ENCODE peak calls at places on chromosomes 7 and 10, in four cellular contexts. V, G, O and W are unnamed samples.

GRCh38 chr10:316390-316789 is 181.1 kb downstream of the ZMYND11 start:
- DNase-seq in G (no peak), V (no peak), O (no peak), W (no peak)

GRCh38 chr10:12405342-12406320 is 56.3 kb downstream of the CAMK1D start:
- DNase-seq in O (no peak), G (no peak), V (peak; percentile 35), W (no peak)

GRCh38 chr10:53697038-53697437 is 924.5 kb upstream of the MBL2 start:
- DNase-seq in O (no peak), G (peak; percentile 1), V (no peak), W (no peak)

GRCh38 chr7:7793921-7794320 is 75.5 kb upstream of the RPA3 start:
- DNase-seq in V (no peak), G (no peak), O (no peak), W (peak; percentile 9)

GRCh38 chr10:73076361-73077183 is 20.1 kb downstream of the P4HA1 start:
- DNase-seq in V (peak; percentile 85), O (no peak), G (no peak), W (peak; percentile 81)

GRCh38 chr10:13890617-13891541 is 304.1 kb downstream of the PRPF18 start:
- DNase-seq in O (no peak), V (peak; percentile 52), G (no peak), W (peak; percentile 56)

GRCh38 chr10:82397859-82398258 is 522.9 kb downstream of the NRG3 start:
- DNase-seq in O (no peak), G (no peak), V (no peak), W (no peak)

GRCh38 chr10:93461124-93461806 is 20.9 kb downstream of the MYOF start:
- DNase-seq in O (no peak), V (peak; percentile 82), G (no peak), W (peak; percentile 67)

GRCh38 chr10:15541376-15541775 is 170.3 kb upstream of the FAM171A1 start:
- DNase-seq in V (no peak), O (no peak), G (no peak), W (no peak)

GRCh38 chr10:132958886-132959295 is 16.5 kb upstream of the CFAP46 start:
- DNase-seq in G (no peak), O (no peak), V (no peak), W (no peak)

GRCh38 chr7:47454066-47454950 is 127.6 kb downstream of the TNS3 start:
- DNase-seq in G (no peak), V (peak; percentile 29), O (no peak), W (no peak)

GRCh38 chr10:85444868-85445267 is 921.7 kb downstream of the GRID1 start:
- DNase-seq in V (no peak), O (no peak), G (no peak), W (no peak)

GRCh38 chr7:55192718-55193117 is 172.4 kb upstream of the LANCL2 start:
- DNase-seq in V (peak; percentile 88), O (no peak), G (no peak), W (peak; percentile 90)

GRCh38 chr7:101432316-101432715 is 69.6 kb downstream of the COL26A1 start:
- DNase-seq in G (no peak), O (no peak), V (no peak), W (no peak)

GRCh38 chr7:70456729-70457128 is 675.2 kb upstream of the GALNT17 start:
- DNase-seq in V (no peak), G (no peak), O (no peak), W (no peak)

GRCh38 chr7:30617359-30617758 is 22.7 kb downstream of the GARS1 start:
- DNase-seq in G (no peak), V (no peak), O (no peak), W (no peak)

GRCh38 chr10:22229756-22230330 is 12.0 kb upstream of the EBLN1 start:
- DNase-seq in G (no peak), V (no peak), O (peak; percentile 18), W (peak; percentile 59)

DNA sequence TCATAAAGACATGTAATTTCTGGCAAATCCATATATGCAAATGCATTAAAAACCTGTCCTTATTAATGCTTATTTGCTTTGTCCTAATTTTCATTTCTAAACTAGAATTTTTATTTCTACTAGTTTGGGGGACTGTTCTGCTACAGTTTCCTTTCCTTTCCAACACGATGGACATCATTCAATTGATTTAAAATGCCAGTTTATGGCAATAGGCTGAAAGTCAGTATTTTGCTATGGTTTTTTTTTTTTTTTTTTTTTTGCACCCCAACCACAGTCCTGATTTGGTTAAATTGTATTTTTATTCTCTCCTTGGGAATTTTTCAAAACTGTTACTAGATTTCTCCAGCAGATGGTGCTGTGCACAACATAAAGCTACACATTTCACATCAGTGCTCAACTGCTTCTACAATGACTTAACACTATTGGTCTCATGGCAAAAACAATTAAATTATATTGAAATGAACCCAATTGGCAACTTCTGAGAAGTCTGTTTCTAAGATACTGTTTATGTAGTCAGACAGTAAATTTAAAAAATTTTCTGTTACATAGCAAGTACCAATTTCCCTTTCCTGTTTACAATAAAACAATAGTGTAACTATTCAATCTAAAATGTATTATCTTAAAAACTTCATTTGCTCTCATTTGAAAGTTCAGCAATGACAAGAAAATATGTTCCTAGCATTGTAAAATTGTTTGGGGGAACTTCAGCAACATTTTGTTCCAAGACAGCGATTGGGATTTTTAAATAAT is 193.8 kb upstream of the CCDC6 start:
- DNase-seq in G (no peak), V (peak; percentile 63), O (peak; percentile 53), W (peak; percentile 61)
- H3K9me1 ChIP-seq in G (no peaks in the 10 kb centered on the region), V (no peaks in the 10 kb centered on the region), O (no peaks in the 10 kb centered on the region), W (no peaks in the 10 kb centered on the region)

DNA sequence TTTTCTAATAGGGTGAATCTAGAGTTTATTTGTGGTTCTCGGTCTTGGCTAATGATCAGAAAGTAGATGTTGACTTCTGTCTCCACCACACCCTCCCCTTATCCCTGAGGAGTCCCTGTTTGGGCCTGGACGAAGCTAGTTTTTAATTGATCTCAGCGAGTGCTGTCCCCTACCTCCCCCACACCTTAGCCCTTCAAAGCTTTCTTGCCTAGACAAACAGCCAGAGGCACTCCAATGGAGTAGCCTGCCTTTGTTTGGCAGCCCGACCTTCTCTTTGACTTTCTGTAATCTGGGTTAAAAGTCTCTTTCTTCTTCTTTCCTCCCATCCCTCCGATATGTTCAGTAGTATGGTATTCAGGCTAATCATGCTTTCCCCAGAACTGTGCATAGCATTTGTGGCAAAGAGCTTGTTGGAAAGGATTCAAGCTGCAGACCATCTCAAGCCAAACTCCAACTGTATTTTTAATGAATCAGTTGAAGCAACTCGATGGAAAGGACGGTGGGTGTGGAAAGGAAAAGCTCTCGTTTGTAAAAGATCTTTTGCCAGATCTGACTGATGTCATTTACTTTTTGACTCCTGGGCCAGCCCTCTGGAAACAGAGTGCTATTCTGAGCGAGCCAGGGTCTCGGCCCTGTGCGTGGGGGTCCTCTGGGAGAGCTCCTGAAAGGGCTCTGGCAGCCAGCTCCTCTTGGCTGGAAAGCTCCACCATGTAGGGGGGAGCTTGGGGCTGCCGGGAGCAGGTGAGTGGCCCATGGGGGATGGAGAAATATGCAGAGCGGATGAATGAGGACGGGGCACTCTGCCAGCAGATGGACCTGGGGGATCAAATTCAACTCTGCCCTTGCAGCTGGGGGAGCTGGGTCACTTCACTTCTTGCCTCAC is 4.5 kb downstream of the FAM180A start:
- DNase-seq in V (peak; percentile 75), O (no peak), G (no peak), W (no peak)
- H3K4me1 ChIP-seq in V (peaks cover 23% of the 10 kb centered on the region), O (no peaks in the 10 kb centered on the region), G (peaks cover 47% of the 10 kb centered on the region), W (peaks cover 11% of the 10 kb centered on the region)

GRCh38 chr7:65264258-65264657 is 109.4 kb upstream of the ZNF92 start:
- DNase-seq in G (no peak), O (peak; percentile 5), V (no peak), W (no peak)
- H3K9me1 ChIP-seq in G (no peaks in the 10 kb centered on the region), O (no peaks in the 10 kb centered on the region), V (no peaks in the 10 kb centered on the region), W (no peaks in the 10 kb centered on the region)

GRCh38 chr10:125011171-125011925 is 69.4 kb downstream of the ZRANB1 start:
- DNase-seq in G (no peak), O (no peak), V (no peak), W (no peak)
- H3K4me1 ChIP-seq in G (peaks cover 31% of the 10 kb centered on the region), O (no peaks in the 10 kb centered on the region), V (peaks cover 10% of the 10 kb centered on the region), W (no peaks in the 10 kb centered on the region)